ENCODE peak calls at places on chromosomes 3 and 15, in six cellular contexts. U is stomach, K is endothelial cell of umbilical vein, S is spleen, X is esophagus muscularis mucosa, I is sigmoid colon. A is an unnamed sample.

GRCh38 chr3:136862611-136862951 is 573 bp downstream of the NCK1 start:
- DNase-seq in I (peak), K (peak), X (peak), S (no peak), U (peak), A (peak)

GRCh38 chr3:37465174-37465573 is 290.8 kb upstream of the LRRFIP2 start:
- DNase-seq in K (no peak), X (no peak), S (no peak), U (no peak), I (no peak), A (no peak)

GRCh38 chr15:28252831-28253230 is 69.1 kb downstream of the HERC2 start:
- DNase-seq in U (no peak), X (peak), K (no peak), I (no peak), S (no peak), A (no peak)

GRCh38 chr3:136353461-136353860 is 103.3 kb downstream of the PCCB start:
- DNase-seq in S (no peak), K (no peak), U (no peak), I (no peak), X (no peak), A (no peak)

GRCh38 chr3:29609007-29609805 is 328.3 kb downstream of the RBMS3 start:
- DNase-seq in K (no peak), U (no peak), S (no peak), I (no peak), X (no peak), A (no peak)

GRCh38 chr15:59322056-59322755 is 50.5 kb downstream of the MYO1E start:
- DNase-seq in U (no peak), I (no peak), S (no peak), X (no peak), K (no peak), A (no peak)

GRCh38 chr3:46389306-46389705 is 17.6 kb downstream of the CCR5AS start:
- DNase-seq in K (no peak), I (no peak), X (no peak), U (no peak), S (no peak), A (no peak)

GRCh38 chr15:77507151-77507847 is 86.6 kb downstream of the HMG20A start:
- DNase-seq in K (peak), I (peak), U (peak), X (no peak), S (no peak), A (peak)

GRCh38 chr15:32866486-32867312 is 148.9 kb downstream of the GREM1 start:
- DNase-seq in X (no peak), I (no peak), K (no peak), U (no peak), S (no peak), A (no peak)

GRCh38 chr15:27899583-27900295 is 199.4 kb downstream of the OCA2 start:
- DNase-seq in K (no peak), S (no peak), I (no peak), X (no peak), U (no peak), A (no peak)

GRCh38 chr3:143865302-143865701 is 17.0 kb upstream of the SLC9A9 start:
- DNase-seq in I (no peak), U (no peak), S (no peak), K (no peak), X (no peak), A (no peak)

GRCh38 chr3:172078721-172079120 is 39.3 kb downstream of the FNDC3B start:
- DNase-seq in U (no peak), X (no peak), S (no peak), I (no peak), K (no peak), A (no peak)

GRCh38 chr15:49145651-49146609 is 9.5 kb downstream of the COPS2 start:
- DNase-seq in X (no peak), I (no peak), K (peak), S (no peak), U (no peak), A (no peak)

GRCh38 chr15:75646944-75647364 is 758 bp upstream of the SNX33 start:
- DNase-seq in S (no peak), K (no peak), X (no peak), I (peak), U (peak), A (peak)
- TF ChIP-seq POLR2AphosphoS5 in S (no peak), K (no peak), X (peak), I (peak), U (peak), A (no peak)

GRCh38 chr15:84910928-84911623 is 26.6 kb downstream of the SLC28A1 start:
- DNase-seq in K (no peak), S (no peak), X (no peak), I (no peak), U (no peak), A (peak)
- TF ChIP-seq POLR2A in K (no peak), S (no peak), X (no peak), I (no peak), U (no peak), A (no peak)

GRCh38 chr3:184158394-184158793 is 3.2 kb downstream of the DVL3 start:
- DNase-seq in S (peak), K (no peak), X (no peak), I (no peak), U (no peak), A (no peak)

GRCh38 chr3:184157206-184157605 is 2.0 kb downstream of the DVL3 start:
- DNase-seq in U (no peak), X (no peak), S (peak), K (no peak), I (no peak), A (no peak)

GRCh38 chr3:184154909-184155643 is at the start of gene DVL3:
- DNase-seq in U (peak), X (no peak), I (peak), K (peak), S (peak), A (peak)

GRCh38 chr3:184156522-184156955 is 1.4 kb downstream of the DVL3 start:
- DNase-seq in S (peak), X (no peak), K (peak), U (no peak), I (peak), A (peak)

GRCh38 chr3:184155644-184156521 is 706 bp downstream of the DVL3 start:
- DNase-seq in I (peak), S (peak), X (no peak), U (no peak), K (peak), A (peak)
- TF ChIP-seq POLR2AphosphoS5 in I (no peak), S (no peak), X (no peak), U (no peak), K (no peak), A (no peak)

GRCh38 chr3:184298759-184299487 is at the start of gene PSMD2:
- DNase-seq in X (peak), U (peak), K (peak), I (peak), S (peak), A (peak)
- TF ChIP-seq POLR2A in X (peak), U (no peak), K (peak), I (peak), S (no peak), A (peak)

DNA sequence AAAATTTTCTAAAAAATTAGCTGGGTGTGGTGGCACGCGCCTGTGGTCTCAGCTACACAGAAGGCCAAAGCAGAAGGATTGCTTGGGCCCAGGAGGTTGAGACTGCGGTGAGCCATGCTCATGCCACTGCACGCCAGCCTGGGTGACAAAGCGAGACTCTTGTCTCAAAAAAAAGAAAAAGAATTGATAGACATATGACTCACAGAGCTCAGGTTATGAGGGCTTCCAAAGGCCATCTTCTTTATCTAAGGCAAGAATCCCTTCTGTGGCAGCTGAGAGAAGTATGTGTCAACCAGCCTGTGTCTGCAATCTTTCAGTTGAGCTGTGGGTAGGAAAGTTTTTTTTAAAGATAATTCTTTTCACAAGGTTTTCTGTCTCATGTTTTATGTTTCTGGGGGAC is 53.9 kb downstream of the MRPS25 start:
- DNase-seq in I (no peak), X (no peak), K (no peak), S (no peak), U (no peak), A (no peak)
- TF ChIP-seq POLR2AphosphoS5 in I (no peak), X (no peak), K (no peak), S (no peak), U (no peak), A (no peak)

DNA sequence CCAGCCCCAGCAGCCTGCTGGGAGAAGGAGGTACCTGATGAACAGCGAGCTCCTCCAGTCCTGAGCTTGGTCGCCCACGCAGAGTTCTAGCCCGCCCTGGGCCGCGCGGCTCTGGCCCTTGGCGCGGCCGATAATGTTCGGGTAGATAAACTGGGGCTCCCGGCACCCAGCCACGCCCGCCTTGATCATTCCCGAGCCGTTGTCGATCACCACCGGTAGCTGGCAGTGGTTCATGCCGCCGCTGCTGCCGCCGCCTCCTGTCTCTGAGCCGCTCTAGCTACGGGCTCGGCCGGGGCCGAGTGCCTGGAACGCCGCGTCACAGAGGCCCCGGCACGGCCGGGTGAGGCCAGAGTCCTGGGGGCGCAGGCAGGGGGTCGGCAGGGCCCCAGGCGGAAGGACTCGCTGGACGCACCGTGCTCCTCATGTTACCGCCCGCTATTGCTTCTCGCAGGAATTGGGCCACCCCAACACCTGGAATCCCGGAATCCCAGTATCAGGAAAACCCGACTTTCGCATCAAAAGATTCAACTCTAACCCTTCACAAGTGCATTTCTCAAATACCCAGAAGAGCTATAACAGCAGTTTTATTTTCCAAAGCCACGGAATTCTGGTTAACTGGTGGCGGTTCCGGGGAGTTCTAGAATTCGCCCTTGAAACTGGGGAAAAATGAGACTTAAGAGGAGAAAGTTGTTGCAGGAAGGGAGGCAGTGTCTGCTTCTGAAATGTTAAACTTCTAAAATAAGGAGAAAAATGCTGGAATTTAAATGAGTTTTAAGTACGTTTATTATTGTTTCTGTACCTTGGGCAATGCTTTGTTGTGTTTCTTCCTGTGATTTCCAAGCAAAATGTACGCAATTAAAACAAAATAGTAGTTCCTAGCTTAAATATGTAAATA is at the start of gene ACTRT3:
- DNase-seq in X (no peak), U (peak), K (peak), I (peak), S (peak), A (peak)
- TF ChIP-seq POLR2A in X (no peak), U (no peak), K (peak), I (peak), S (no peak), A (peak)

GRCh38 chr15:93152951-93153350 is 63.9 kb upstream of the RGMA start:
- DNase-seq in X (peak), I (peak), S (no peak), U (peak), K (no peak), A (peak)
- TF ChIP-seq POLR2AphosphoS5 in X (peak), I (peak), S (no peak), U (peak), K (no peak), A (peak)

DNA sequence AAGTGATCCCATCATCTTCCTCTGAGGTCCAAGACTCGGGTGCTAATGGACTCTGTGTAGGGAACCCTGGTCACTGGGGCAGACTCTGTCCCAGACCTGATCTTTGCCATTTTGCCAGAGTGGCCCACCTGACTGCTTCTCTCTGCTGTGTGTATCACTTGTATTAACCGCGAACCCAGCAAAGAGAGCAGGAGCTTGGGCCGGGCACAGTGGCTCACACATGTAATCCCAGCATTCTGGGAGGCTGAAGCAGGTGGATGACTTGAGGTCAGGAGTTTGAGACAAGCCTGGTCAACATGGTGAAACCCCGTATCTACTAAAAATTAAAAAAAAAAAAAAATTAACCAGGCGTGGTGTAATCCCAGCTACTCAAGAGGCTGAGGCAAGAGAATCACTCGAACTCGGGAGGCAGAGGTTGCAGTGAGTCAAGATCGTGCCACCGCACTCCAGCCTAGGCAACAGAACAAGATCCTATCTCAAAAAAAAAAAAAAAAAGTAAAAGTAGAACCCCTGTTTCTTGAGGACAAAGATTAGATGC is 32.9 kb upstream of the CYP11A1 start:
- DNase-seq in I (no peak), S (no peak), U (no peak), X (no peak), K (no peak), A (no peak)
- TF ChIP-seq POLR2A in I (no peak), S (no peak), U (no peak), X (no peak), K (no peak), A (no peak)

GRCh38 chr3:159764211-159765024 is 224.2 kb upstream of the IL12A start:
- DNase-seq in I (peak), S (peak), U (no peak), K (no peak), X (no peak), A (peak)
- TF ChIP-seq POLR2AphosphoS5 in I (no peak), S (peak), U (peak), K (no peak), X (peak), A (peak)

A was measured in transverse colon.